ENCODE peak calls at places on chromosome 21, in nine cellular contexts. R is MM.1S; Q is ovary; D is CD8-positive, alpha-beta T cell; C is BJ; G is Caco-2; B is foreskin fibroblast; X is mesendoderm; N is AG04449. Z is an unnamed sample.
A peak's percentile ranks its signal among the peaks of the same experiment; 100 is the strongest.

GRCh38 chr21:39217356-39218081 is 34.3 kb upstream of the PSMG1 start:
- DNase-seq in G (no peak), N (no peak), X (no peak), Q (no peak), D (no peak), B (no peak), R (no peak), C (no peak), Z (no peak)

GRCh38 chr21:35190201-35190701 is 141.1 kb upstream of the RUNX1 start:
- DNase-seq in C (no peak), R (no peak), G (no peak), X (peak; percentile 14), B (no peak), N (no peak), D (no peak), Q (no peak), Z (no peak)

GRCh38 chr21:36254106-36254941 is 65.7 kb upstream of the MORC3 start:
- DNase-seq in D (no peak), N (no peak), C (no peak), B (no peak), G (peak; percentile 37), Q (no peak), X (no peak), R (no peak), Z (peak; percentile 91)

GRCh38 chr21:36104306-36105300 is 30.3 kb upstream of the CBR3 start:
- DNase-seq in C (no peak), Q (peak; percentile 43), N (no peak), R (no peak), X (peak; percentile 81), B (no peak), D (peak; percentile 60), G (peak; percentile 41), Z (no peak)

GRCh38 chr21:32565856-32566465 is 19.4 kb downstream of the TCP10L start:
- DNase-seq in N (no peak), Q (no peak), X (no peak), G (no peak), R (no peak), D (no peak), C (no peak), B (no peak), Z (no peak)

GRCh38 chr21:33622253-33622652 is 19.3 kb downstream of the CRYZL1 start:
- DNase-seq in C (no peak), G (no peak), B (no peak), X (peak; percentile 16), N (no peak), R (no peak), Q (no peak), D (no peak), Z (no peak)

GRCh38 chr21:20971296-20971921 is 26.8 kb upstream of the NCAM2 start:
- DNase-seq in R (peak; percentile 70), C (no peak), X (peak; percentile 63), B (peak; percentile 1), N (peak; percentile 31), G (peak; percentile 42), Q (no peak), D (no peak), Z (peak; percentile 48)

GRCh38 chr21:37281993-37282392 is 14.9 kb upstream of the VPS26C start:
- DNase-seq in X (no peak), N (no peak), R (no peak), D (no peak), Q (no peak), G (peak; percentile 34), C (no peak), B (no peak), Z (no peak)

GRCh38 chr21:37642493-37642892 is 273.8 kb downstream of the KCNJ6 start:
- DNase-seq in N (no peak), R (peak; percentile 69), G (peak; percentile 51), B (no peak), C (no peak), X (peak; percentile 84), D (no peak), Q (no peak), Z (peak; percentile 41)

GRCh38 chr21:36710729-36711048 is 11.8 kb downstream of the SIM2 start:
- DNase-seq in C (no peak), Q (no peak), X (peak; percentile 44), B (no peak), D (no peak), G (no peak), R (no peak), N (no peak), Z (no peak)

GRCh38 chr21:30718239-30718909 is at the start of gene KRTAP21-3:
- DNase-seq in B (no peak), Q (no peak), C (no peak), D (no peak), X (no peak), G (no peak), N (no peak), R (no peak), Z (no peak)

GRCh38 chr21:31752352-31752751 is 20.4 kb upstream of the SCAF4 start:
- DNase-seq in G (no peak), R (no peak), N (no peak), B (peak; percentile 48), D (no peak), X (no peak), C (no peak), Q (no peak), Z (no peak)

GRCh38 chr21:35367558-35367957 is 318.5 kb upstream of the RUNX1 start:
- DNase-seq in R (no peak), C (no peak), N (no peak), G (no peak), Q (no peak), X (no peak), D (no peak), B (no peak), Z (no peak)

GRCh38 chr21:36199021-36199420 is 42.4 kb downstream of the DOP1B start:
- DNase-seq in D (no peak), G (no peak), R (no peak), X (no peak), Q (no peak), B (no peak), N (no peak), C (no peak), Z (no peak)

GRCh38 chr21:38721983-38722382 is 83.7 kb upstream of the ETS2 start:
- DNase-seq in R (no peak), G (no peak), Q (no peak), B (no peak), C (no peak), X (no peak), D (no peak), N (no peak), Z (no peak)

GRCh38 chr21:30839304-30839703 is 9.7 kb upstream of the KRTAP7-1 start:
- DNase-seq in R (peak; percentile 70), G (peak; percentile 60), N (no peak), X (peak; percentile 71), D (no peak), B (no peak), Q (no peak), C (no peak), Z (peak; percentile 28)

GRCh38 chr21:32918467-32919140 is 107.1 kb upstream of the OLIG2 start:
- DNase-seq in B (no peak), C (no peak), X (peak; percentile 28), N (no peak), R (no peak), Q (no peak), G (no peak), D (no peak), Z (no peak)

GRCh38 chr21:31184462-31184861 is 146.2 kb upstream of the KRTAP19-8 start:
- DNase-seq in N (no peak), Q (no peak), G (no peak), C (no peak), R (no peak), D (peak; percentile 42), X (peak; percentile 46), B (no peak), Z (peak; percentile 59)

DNA sequence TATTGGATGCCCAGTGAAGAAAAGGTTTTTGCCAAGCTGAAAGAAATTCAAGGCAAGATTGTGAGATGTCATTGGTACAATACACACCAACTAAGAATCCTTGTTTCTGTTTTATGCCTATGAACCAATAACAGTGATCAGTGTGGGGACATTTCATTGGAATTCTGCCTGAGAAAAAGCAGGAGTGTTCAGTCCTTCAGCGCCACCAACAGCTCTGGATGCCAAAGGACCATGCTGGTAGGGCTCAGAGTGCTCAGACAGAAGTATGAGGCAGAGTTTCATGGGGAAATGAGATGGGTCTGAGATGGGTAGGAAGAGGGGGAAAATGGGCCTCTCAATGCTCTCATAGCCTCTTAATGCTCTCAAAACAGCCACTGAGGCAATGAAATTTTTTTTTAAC is 56.5 kb downstream of the GABPA start:
- DNase-seq in B (no peak), X (peak; percentile 6), C (no peak), N (no peak), D (no peak), Q (no peak), R (no peak), G (no peak), Z (no peak)
- H3K4me3 ChIP-seq in B (no peak overlapping the region), X (no peak overlapping the region), C (no peak overlapping the region), N (no peak overlapping the region), D (no peak overlapping the region), Q (no peak overlapping the region), R (no peak overlapping the region), G (no peak overlapping the region), Z (no peak overlapping the region)

DNA sequence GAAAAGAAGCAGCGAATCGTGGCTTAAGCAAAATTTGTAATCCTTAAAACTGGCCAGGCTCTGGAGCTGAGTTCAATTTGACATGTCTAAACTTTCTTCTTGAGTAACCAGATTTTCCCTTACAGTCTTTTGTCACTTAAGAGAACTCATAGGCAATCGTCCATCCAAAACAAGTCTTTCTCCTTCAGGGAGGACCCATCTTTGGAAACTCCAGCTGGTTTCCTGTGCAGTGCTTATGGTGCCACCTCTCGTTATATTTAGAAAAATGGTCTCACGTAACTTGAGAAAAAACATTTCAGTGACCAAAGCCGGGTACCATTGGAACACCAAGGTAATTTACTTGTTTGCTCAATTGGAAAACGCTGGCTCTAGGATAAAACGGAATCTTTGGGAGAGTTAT is 1.9 kb upstream of the PTTG1IP start:
- DNase-seq in R (peak; percentile 66), C (no peak), X (no peak), D (no peak), B (peak; percentile 52), N (no peak), Q (no peak), G (peak; percentile 46), Z (peak; percentile 66)
- H3K4me3 ChIP-seq in R (peak overlapping the region; percentile 78), C (no peak overlapping the region), X (no peak overlapping the region), D (peak overlapping the region; percentile 76), B (peak overlapping the region; percentile 63), N (no peak overlapping the region), Q (peak overlapping the region; percentile 60), G (peak overlapping the region; percentile 74), Z (peak overlapping the region; percentile 69)

DNA sequence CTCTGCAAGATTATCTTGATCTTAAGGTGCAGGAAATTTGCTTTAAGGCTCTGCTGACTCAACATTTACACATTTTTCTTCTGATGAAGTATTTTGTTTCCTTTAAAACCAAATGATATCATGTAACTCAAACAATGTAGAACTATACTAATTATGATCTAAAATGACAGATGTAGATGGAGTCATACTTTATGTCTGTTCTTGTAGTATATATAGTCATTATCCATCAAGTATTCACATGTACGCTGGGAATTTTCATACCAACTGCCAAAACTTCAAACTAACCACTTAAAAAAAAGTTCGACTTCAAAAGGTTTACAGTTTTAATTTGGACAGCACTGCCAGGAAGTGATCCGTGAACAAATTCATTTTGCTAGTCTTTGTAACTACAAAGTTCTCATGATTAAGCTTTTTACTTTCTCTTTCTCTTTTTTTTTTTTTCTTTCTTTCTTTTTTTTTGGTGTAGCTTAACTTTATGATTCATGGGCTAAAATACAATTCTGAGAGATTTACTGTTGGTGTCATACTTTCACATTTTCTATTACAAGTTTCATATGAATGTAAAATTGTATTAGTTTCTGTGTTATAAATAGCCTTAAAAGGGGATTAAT is 509.0 kb upstream of the CXADR start:
- DNase-seq in R (peak; percentile 58), B (no peak), N (no peak), Q (no peak), C (no peak), G (no peak), X (no peak), D (no peak), Z (peak; percentile 72)
- H3K4me3 ChIP-seq in R (peak overlapping the region; percentile 40), B (peak overlapping the region; percentile 47), N (no peak overlapping the region), Q (peak overlapping the region; percentile 19), C (peak overlapping the region; percentile 4), G (no peak overlapping the region), X (no peak overlapping the region), D (no peak overlapping the region), Z (no peak overlapping the region)

GRCh38 chr21:22900511-22900910 is 1902.3 kb downstream of the NCAM2 start:
- DNase-seq in C (no peak), D (no peak), B (no peak), R (no peak), Q (no peak), N (no peak), X (no peak), G (no peak), Z (no peak)
- H3K4me3 ChIP-seq in C (no peak overlapping the region), D (no peak overlapping the region), B (no peak overlapping the region), R (no peak overlapping the region), Q (no peak overlapping the region), N (no peak overlapping the region), X (no peak overlapping the region), G (no peak overlapping the region), Z (no peak overlapping the region)

Z was measured in Jurkat, Clone E6-1.